ENCODE peak calls at places on chromosome 17, in seven cellular contexts. V is SK-N-DZ; O is vagina; Q is stimulated activated naive CD8-positive, alpha-beta T cell treated with anti-CD3 and anti-CD28 coated beads, Interleukin-15, Interleukin-2, amounts not matched to agents 100 U/mL and 50 U/mL, for 24 hours; U is CD4-positive, alpha-beta memory T cell; C is fibroblast of the aortic adventitia; N is H54. J is an unnamed sample.

GRCh38 chr17:29581583-29582253 is 7.7 kb downstream of the GIT1 start:
- DNase-seq in V (no peak), O (no peak), Q (no peak), U (no peak), C (no peak), N (no peak), J (peak; percentile 54)

GRCh38 chr17:65371702-65372101 is 189.7 kb downstream of the AXIN2 start:
- DNase-seq in V (no peak), O (peak; percentile 46), Q (no peak), U (no peak), C (no peak), N (no peak), J (no peak)

GRCh38 chr17:74749262-74750038 is 1.0 kb downstream of the NHERF1 start:
- DNase-seq in V (no peak), O (no peak), Q (peak; percentile 64), U (peak; percentile 40), C (no peak), N (no peak), J (no peak)

GRCh38 chr17:79800325-79801155 is 3.7 kb upstream of the CBX8 start:
- DNase-seq in V (peak; percentile 74), O (no peak), Q (peak; percentile 61), U (peak; percentile 47), C (peak; percentile 45), N (peak; percentile 91), J (no peak)

GRCh38 chr17:72477529-72477928 is 356.7 kb downstream of the SOX9 start:
- DNase-seq in V (peak; percentile 25), O (no peak), Q (no peak), U (no peak), C (no peak), N (no peak), J (peak; percentile 42)

GRCh38 chr17:31595076-31595475 is 203.6 kb downstream of the RAB11FIP4 start:
- DNase-seq in V (no peak), O (no peak), Q (no peak), U (no peak), C (peak; percentile 31), N (no peak), J (no peak)

GRCh38 chr17:1577186-1577585 is 14.6 kb upstream of the PITPNA start:
- DNase-seq in V (no peak), O (no peak), Q (no peak), U (no peak), C (peak; percentile 98), N (peak; percentile 87), J (no peak)

GRCh38 chr17:50766222-50767023 is 895 bp downstream of the ANKRD40CL start:
- DNase-seq in V (no peak), O (no peak), Q (no peak), U (no peak), C (no peak), N (no peak), J (no peak)

GRCh38 chr17:507441-507840 is 154.8 kb upstream of the RPH3AL start:
- DNase-seq in V (no peak), O (no peak), Q (no peak), U (no peak), C (no peak), N (no peak), J (no peak)

J was measured in cerebellar cortex.